ENCODE peak calls at places on chromosomes 1 and 21, in six cellular contexts. J is AG10803; S is activated CD8-positive, alpha-beta memory T cell treated with anti-CD3 and anti-CD28 coated beads, Interleukin-2, amount 50 U/mL, for 48 hours; Z is stimulated activated CD4-positive, alpha-beta T cell treated with anti-CD3 and anti-CD28 coated beads, Interleukin-1b, Interleukin-23, amount 100 ng/mL, for 1 hour; D is GM23338; I is NCI-H774. L is an unnamed sample.

GRCh38 chr1:8815582-8816285 is 1.7 kb downstream of the RERE start:
- DNase-seq in J (peak), S (no peak), Z (no peak), D (no peak), I (no peak), L (no peak)

GRCh38 chr1:32215629-32216505 is 6.3 kb downstream of the TMEM234 start:
- DNase-seq in J (peak), S (peak), Z (peak), D (peak), I (peak), L (no peak)

GRCh38 chr1:33176362-33176850 is 5.4 kb downstream of the TRIM62 start:
- DNase-seq in J (peak), S (no peak), Z (no peak), D (no peak), I (no peak), L (no peak)

GRCh38 chr1:90475623-90476022 is 241.5 kb downstream of the BARHL2 start:
- DNase-seq in J (no peak), S (no peak), Z (no peak), D (peak), I (no peak), L (peak)

GRCh38 chr1:107664882-107665871 is 299.8 kb downstream of the VAV3 start:
- DNase-seq in J (no peak), S (no peak), Z (no peak), D (no peak), I (no peak), L (no peak)

GRCh38 chr1:241589524-241589923 is 50.6 kb downstream of the CHML start:
- DNase-seq in J (no peak), S (no peak), Z (no peak), D (no peak), I (no peak), L (no peak)

GRCh38 chr1:62286778-62287224 is 32.4 kb downstream of the KANK4 start:
- DNase-seq in J (no peak), S (no peak), Z (no peak), D (peak), I (no peak), L (peak)

GRCh38 chr1:100785399-100786082 is 66.0 kb downstream of the VCAM1 start:
- DNase-seq in J (peak), S (no peak), Z (no peak), D (peak), I (no peak), L (no peak)

GRCh38 chr1:28247603-28248272 is 11.6 kb upstream of the SESN2 start:
- DNase-seq in J (no peak), S (no peak), Z (no peak), D (no peak), I (no peak), L (no peak)

GRCh38 chr1:13550663-13551062 is 33.0 kb upstream of the PDPN start:
- DNase-seq in J (no peak), S (no peak), Z (no peak), D (no peak), I (no peak), L (no peak)

GRCh38 chr1:243343970-243344749 is 88.3 kb downstream of the SDCCAG8 start:
- DNase-seq in J (peak), S (no peak), Z (no peak), D (peak), I (peak), L (peak)

GRCh38 chr1:914253-914890 is 9.4 kb upstream of the SAMD11 start:
- DNase-seq in J (no peak), S (no peak), Z (no peak), D (no peak), I (no peak), L (no peak)

GRCh38 chr21:46423546-46424061 is 35.1 kb upstream of the DIP2A start:
- DNase-seq in J (no peak), S (no peak), Z (no peak), D (peak), I (no peak), L (no peak)

GRCh38 chr1:24909388-24909898 is 20.6 kb downstream of the RUNX3 start:
- DNase-seq in J (peak), S (no peak), Z (no peak), D (peak), I (no peak), L (no peak)

GRCh38 chr1:84505167-84506001 is 802 bp upstream of the SPATA1 start:
- DNase-seq in J (peak), S (no peak), Z (no peak), D (peak), I (peak), L (no peak)

GRCh38 chr1:101135526-101135925 is 101.3 kb upstream of the S1PR1 start:
- DNase-seq in J (no peak), S (no peak), Z (no peak), D (no peak), I (no peak), L (no peak)